ENCODE peak calls at places on chromosomes 12 and 14, in nine cellular contexts. A is right cardiac atrium, O is AG04449, Q is body of pancreas, K is astrocyte of the cerebellum, G is foreskin fibroblast, X is HCT116, F is epithelial cell of esophagus, C is tibial artery. T is an unnamed sample.

GRCh38 chr14:69005432-69006148 is 26.5 kb upstream of the ACTN1 start:
- DNase-seq in A (peak), O (peak), Q (peak), K (peak), G (peak), X (peak), F (peak), C (peak), T (peak)

GRCh38 chr12:51913071-51914033 is 6.0 kb downstream of the ACVRL1 start:
- DNase-seq in A (no peak), O (no peak), Q (no peak), K (no peak), G (no peak), X (no peak), F (no peak), C (no peak), T (no peak)

GRCh38 chr12:11706509-11707331 is 57.2 kb downstream of the ETV6 start:
- DNase-seq in A (no peak), O (no peak), Q (no peak), K (no peak), G (no peak), X (no peak), F (no peak), C (no peak), T (no peak)

GRCh38 chr12:87274594-87275245 is 754.5 kb downstream of the C12orf50 start:
- DNase-seq in A (no peak), O (no peak), Q (no peak), K (no peak), G (no peak), X (peak), F (peak), C (no peak), T (no peak)

GRCh38 chr12:6735448-6736191 is 11.8 kb downstream of the COPS7A start:
- DNase-seq in A (peak), O (no peak), Q (peak), K (no peak), G (peak), X (no peak), F (peak), C (peak), T (peak)

GRCh38 chr12:25491396-25491948 is 61.6 kb downstream of the LMNTD1 start:
- DNase-seq in A (no peak), O (no peak), Q (no peak), K (no peak), G (no peak), X (no peak), F (no peak), C (no peak), T (no peak)

GRCh38 chr14:49774111-49774510 is 6.2 kb downstream of the KLHDC2 start:
- DNase-seq in A (no peak), O (no peak), Q (no peak), K (no peak), G (no peak), X (no peak), F (no peak), C (no peak), T (no peak)

GRCh38 chr14:50816419-50817047 is 14.4 kb downstream of the NIN start:
- DNase-seq in A (no peak), O (no peak), Q (no peak), K (no peak), G (peak), X (no peak), F (no peak), C (no peak), T (no peak)

GRCh38 chr12:93461503-93461902 is 5.8 kb upstream of the MRPL42 start:
- DNase-seq in A (no peak), O (no peak), Q (no peak), K (no peak), G (peak), X (no peak), F (peak), C (no peak), T (no peak)

GRCh38 chr14:78902010-78902623 is 731.9 kb downstream of the NRXN3 start:
- DNase-seq in A (no peak), O (peak), Q (peak), K (peak), G (peak), X (no peak), F (peak), C (no peak), T (peak)

GRCh38 chr12:12726543-12727093 is 9.4 kb downstream of the CDKN1B start:
- DNase-seq in A (no peak), O (no peak), Q (no peak), K (no peak), G (peak), X (no peak), F (peak), C (peak), T (peak)

DNA sequence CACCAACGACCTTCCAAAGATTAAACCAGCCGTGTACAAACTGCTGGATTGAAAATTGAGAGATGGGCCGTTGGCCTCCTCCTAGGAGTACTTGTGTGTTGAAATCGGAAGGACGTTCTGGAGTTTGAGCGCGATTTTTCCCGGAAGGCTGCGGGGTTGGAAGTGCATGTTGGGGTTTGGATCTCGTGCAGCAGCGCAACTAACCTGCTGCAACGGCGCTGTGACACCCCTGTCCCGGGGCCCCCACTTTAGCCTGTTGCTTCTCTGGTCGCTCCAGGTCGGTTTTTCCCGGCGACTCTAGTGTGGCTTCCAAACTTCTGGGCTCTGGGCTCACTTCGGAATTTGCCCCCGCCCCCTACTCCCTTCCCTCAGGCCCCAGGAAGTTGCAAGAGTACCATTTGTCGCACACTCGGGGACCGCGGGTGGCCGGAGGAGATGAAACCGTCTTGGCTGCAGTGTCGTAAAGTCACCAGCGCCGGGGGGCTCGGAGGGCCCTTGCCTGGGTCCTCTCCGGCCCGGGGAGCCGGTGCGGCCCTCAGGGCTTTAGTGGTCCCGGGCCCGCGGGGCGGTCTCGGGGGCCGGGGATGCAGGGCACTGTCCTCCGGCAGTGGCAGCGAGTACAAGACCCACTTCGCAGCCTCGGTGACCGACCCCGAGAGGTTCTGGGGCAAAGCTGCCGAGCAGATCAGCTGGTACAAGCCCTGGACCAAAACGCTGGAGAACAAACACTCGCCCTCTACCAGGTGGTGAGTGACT is at the start of gene ACSS3:
- DNase-seq in A (peak), O (no peak), Q (peak), K (no peak), G (peak), X (no peak), F (peak), C (peak), T (no peak)
- H3K4me3 ChIP-seq in A (peak), O (peak), Q (peak), K (peak), G (peak), X (no peak), F (peak), C (peak), T (peak)

GRCh38 chr14:88825503-88825902 is 1.1 kb downstream of the TTC8 start:
- DNase-seq in A (no peak), O (no peak), Q (no peak), K (no peak), G (no peak), X (no peak), F (no peak), C (no peak), T (no peak)

GRCh38 chr14:88825078-88825458 is 617 bp downstream of the TTC8 start:
- DNase-seq in A (no peak), O (no peak), Q (no peak), K (no peak), G (peak), X (no peak), F (peak), C (no peak), T (no peak)

GRCh38 chr14:88821888-88822287 is 2.6 kb upstream of the TTC8 start:
- DNase-seq in A (no peak), O (no peak), Q (no peak), K (no peak), G (no peak), X (no peak), F (no peak), C (no peak), T (no peak)

GRCh38 chr14:88824314-88825077 is at the start of gene TTC8:
- DNase-seq in A (peak), O (peak), Q (peak), K (peak), G (peak), X (peak), F (peak), C (peak), T (peak)

DNA sequence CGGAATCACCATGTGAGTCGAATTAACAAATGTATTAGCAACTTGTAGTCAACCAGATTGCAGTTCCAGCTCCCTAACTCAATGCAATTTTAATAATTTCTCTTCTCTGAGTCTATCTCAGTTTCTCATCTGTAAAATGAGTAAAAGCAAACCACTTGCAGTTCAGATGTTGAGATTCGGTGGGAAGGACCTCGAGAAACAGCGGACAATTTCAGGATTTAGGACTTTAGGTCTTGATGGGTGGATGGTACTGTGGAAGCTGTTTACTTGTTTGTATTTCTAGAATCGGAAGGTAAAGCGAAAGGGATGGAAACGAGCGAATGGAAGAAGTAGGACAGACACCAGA is 510 bp upstream of the TTC8 start:
- DNase-seq in A (no peak), O (no peak), Q (no peak), K (no peak), G (no peak), X (no peak), F (no peak), C (no peak), T (no peak)
- H3K4me3 ChIP-seq in A (peak), O (peak), Q (peak), K (peak), G (peak), X (peak), F (peak), C (peak), T (peak)

GRCh38 chr12:109718390-109718789 is 4.8 kb downstream of the FAM222A start:
- DNase-seq in A (no peak), O (no peak), Q (no peak), K (no peak), G (no peak), X (no peak), F (no peak), C (no peak), T (no peak)
- H3K4me3 ChIP-seq in A (no peak), O (no peak), Q (no peak), K (no peak), G (no peak), X (no peak), F (no peak), C (no peak), T (no peak)

DNA sequence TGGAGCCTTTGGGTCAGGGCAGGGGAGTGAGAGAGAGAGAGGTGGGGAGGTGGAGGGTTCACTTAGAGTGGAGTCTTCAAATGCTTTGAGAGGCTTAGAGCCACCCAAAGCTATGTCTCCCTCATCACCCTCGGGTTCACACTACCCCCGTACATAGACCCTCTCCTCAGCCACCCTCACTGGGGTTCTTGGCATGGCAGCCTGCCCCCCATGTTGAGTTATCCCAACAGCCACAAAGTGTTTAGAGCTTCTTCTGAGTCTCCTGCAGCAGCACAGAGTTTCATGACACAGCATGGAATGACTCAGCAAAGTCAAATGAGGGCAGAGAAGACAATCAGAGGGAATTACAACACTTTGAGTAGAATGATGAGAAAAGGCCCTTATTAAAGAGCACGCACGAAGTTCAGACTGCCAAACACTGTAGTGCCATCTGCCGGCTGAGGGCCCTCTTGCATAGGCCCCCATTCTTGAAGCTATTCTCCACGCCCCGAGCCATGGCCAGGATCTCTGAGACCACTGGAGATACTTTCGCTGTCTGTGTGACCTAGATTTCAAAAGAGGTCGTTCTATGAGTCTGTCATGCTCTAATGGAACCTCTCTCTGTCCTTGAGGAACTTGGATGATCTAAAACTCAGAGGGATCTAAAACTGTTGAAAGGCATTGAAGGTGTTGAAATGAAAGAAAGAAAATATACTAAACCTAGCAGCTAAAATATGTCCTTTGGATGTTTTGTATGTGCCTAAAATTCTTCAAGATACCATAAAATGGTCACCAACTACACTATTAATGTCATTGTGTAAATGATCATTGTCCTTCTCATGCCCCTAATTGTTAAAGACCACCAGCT is 221.9 kb downstream of the PELI2 start:
- DNase-seq in A (peak), O (peak), Q (peak), K (peak), G (peak), X (peak), F (peak), C (peak), T (peak)
- H3K4me3 ChIP-seq in A (no peak), O (no peak), Q (no peak), K (no peak), G (no peak), X (no peak), F (no peak), C (no peak), T (no peak)

GRCh38 chr12:95836185-95836609 is 22.6 kb upstream of the SNRPF start:
- DNase-seq in A (no peak), O (no peak), Q (no peak), K (peak), G (peak), X (no peak), F (peak), C (no peak), T (no peak)
- H3K4me3 ChIP-seq in A (no peak), O (no peak), Q (no peak), K (no peak), G (no peak), X (no peak), F (no peak), C (no peak), T (no peak)

GRCh38 chr12:57479043-57479375 is 657 bp downstream of the ARHGAP9 start:
- DNase-seq in A (no peak), O (no peak), Q (no peak), K (no peak), G (no peak), X (no peak), F (no peak), C (no peak), T (no peak)
- H3K4me3 ChIP-seq in A (no peak), O (no peak), Q (no peak), K (no peak), G (no peak), X (no peak), F (no peak), C (no peak), T (no peak)

GRCh38 chr12:53757095-53757770 is 5.5 kb upstream of the CISTR start:
- DNase-seq in A (peak), O (no peak), Q (peak), K (peak), G (peak), X (peak), F (peak), C (peak), T (no peak)
- H3K4me3 ChIP-seq in A (no peak), O (no peak), Q (no peak), K (no peak), G (no peak), X (peak), F (no peak), C (no peak), T (no peak)

DNA sequence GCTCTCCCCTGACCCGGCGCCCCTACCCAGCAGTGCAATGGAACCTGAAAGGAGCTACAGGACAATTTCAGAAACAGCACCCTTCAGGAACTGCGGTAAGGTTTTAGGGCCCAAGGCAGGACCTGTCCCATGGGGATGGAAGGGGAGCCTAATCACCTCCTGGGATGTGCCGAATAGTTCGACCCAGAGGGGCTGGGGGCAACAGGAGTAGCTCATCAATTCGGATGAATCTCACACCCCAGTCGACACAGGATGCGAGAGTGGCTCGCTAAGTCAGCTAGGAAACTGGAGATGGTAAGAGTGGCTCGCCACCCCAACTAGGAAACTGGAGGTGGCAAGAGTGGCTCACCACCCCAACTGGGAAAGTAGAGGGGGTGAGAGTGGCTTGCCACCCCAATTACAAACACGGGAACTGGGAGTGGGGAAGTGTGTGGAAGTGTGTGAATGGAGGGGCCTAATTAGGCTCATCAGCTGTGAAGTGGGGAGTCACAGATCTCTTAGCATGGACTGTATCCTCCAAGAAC is 57.1 kb downstream of the DHRS2 start:
- DNase-seq in A (no peak), O (no peak), Q (no peak), K (no peak), G (no peak), X (no peak), F (no peak), C (no peak), T (no peak)
- H3K4me3 ChIP-seq in A (no peak), O (no peak), Q (no peak), K (no peak), G (no peak), X (no peak), F (no peak), C (no peak), T (no peak)

T was measured in skeletal muscle cell.